ENCODE peak calls at places on chromosomes 11 and 22, in five cellular contexts. One of them, this sample, is unnamed.

GRCh38 chr11:61023086-61024035 is 51.9 kb downstream of the CD6 start:
- DNase-seq in GM23338: no peak
- DNase-seq in GM12878: no peak
- DNase-seq in HepG2: no peak
- DNase-seq in K562: no peak
- DNase-seq in this sample: no peak

GRCh38 chr11:119148855-119149370 is at the start of gene ABCG4:
- DNase-seq in GM12878: no peak
- DNase-seq in K562: peak; percentile 72
- DNase-seq in GM23338: peak; percentile 70
- DNase-seq in HepG2: no peak
- DNase-seq in this sample: no peak

GRCh38 chr11:64507832-64508375 is 83.1 kb upstream of the SLC22A12 start:
- DNase-seq in GM12878: no peak
- DNase-seq in GM23338: no peak
- DNase-seq in HepG2: no peak
- DNase-seq in K562: no peak
- DNase-seq in this sample: no peak

GRCh38 chr22:43128928-43129424 is 14.2 kb downstream of the MCAT start:
- DNase-seq in HepG2: no peak
- DNase-seq in GM12878: no peak
- DNase-seq in GM23338: peak; percentile 39
- DNase-seq in K562: peak; percentile 63
- DNase-seq in this sample: no peak

GRCh38 chr11:21545701-21546100 is 647.2 kb upstream of the ANO5 start:
- DNase-seq in HepG2: no peak
- DNase-seq in GM12878: no peak
- DNase-seq in GM23338: no peak
- DNase-seq in K562: no peak
- DNase-seq in this sample: no peak

GRCh38 chr22:23306438-23306921 is 126.2 kb downstream of the BCR start:
- DNase-seq in HepG2: no peak
- DNase-seq in GM12878: no peak
- DNase-seq in GM23338: no peak
- DNase-seq in K562: no peak
- DNase-seq in this sample: no peak

GRCh38 chr11:34145847-34146381 is 40.5 kb downstream of the NAT10 start:
- DNase-seq in HepG2: no peak
- DNase-seq in K562: no peak
- DNase-seq in GM23338: no peak
- DNase-seq in GM12878: peak; percentile 50
- DNase-seq in this sample: no peak

GRCh38 chr11:46381046-46381835 is at the start of gene MDK:
- DNase-seq in GM12878: no peak
- DNase-seq in HepG2: peak; percentile 49
- DNase-seq in GM23338: peak; percentile 85
- DNase-seq in K562: peak; percentile 91
- DNase-seq in this sample: no peak

GRCh38 chr22:41908409-41909289 is 6.2 kb downstream of the SHISA8 start:
- DNase-seq in K562: no peak
- DNase-seq in GM23338: peak; percentile 52
- DNase-seq in GM12878: no peak
- DNase-seq in HepG2: no peak
- DNase-seq in this sample: no peak

GRCh38 chr11:126452256-126452655 is 96.8 kb downstream of the ST3GAL4 start:
- DNase-seq in GM23338: no peak
- DNase-seq in GM12878: no peak
- DNase-seq in K562: no peak
- DNase-seq in HepG2: no peak
- DNase-seq in this sample: no peak

GRCh38 chr11:116342148-116342547 is 430.6 kb downstream of the BUD13 start:
- DNase-seq in HepG2: peak; percentile 52
- DNase-seq in K562: no peak
- DNase-seq in GM12878: no peak
- DNase-seq in GM23338: no peak
- DNase-seq in this sample: no peak

GRCh38 chr11:71451596-71452353 is 1.2 kb upstream of the NADSYN1 start:
- DNase-seq in HepG2: peak; percentile 14
- DNase-seq in GM12878: no peak
- DNase-seq in K562: no peak
- DNase-seq in GM23338: peak; percentile 84
- DNase-seq in this sample: no peak

GRCh38 chr11:93532285-93532789 is 10.9 kb downstream of the SMCO4 start:
- DNase-seq in GM12878: no peak
- DNase-seq in GM23338: no peak
- DNase-seq in HepG2: no peak
- DNase-seq in K562: no peak
- DNase-seq in this sample: no peak

DNA sequence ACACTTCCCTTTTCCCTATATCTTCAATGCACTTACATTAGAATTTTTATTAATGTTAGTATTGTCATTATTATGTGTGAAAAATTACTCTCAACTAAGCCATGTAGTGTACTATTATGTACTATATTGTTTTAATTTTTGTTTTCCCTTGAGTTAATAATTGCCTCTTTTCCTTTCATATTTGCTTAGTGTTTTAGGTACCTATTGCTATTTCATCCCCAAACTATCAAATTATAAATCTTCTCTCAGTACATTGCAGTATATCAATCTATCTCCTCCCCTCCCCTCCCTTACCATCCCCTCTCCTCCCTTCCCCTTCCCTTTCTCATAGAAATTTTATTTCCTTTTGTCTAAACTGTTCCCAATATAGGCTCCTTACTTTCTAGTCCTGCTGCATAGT is 12.8 kb upstream of the TENM4 start:
- DNase-seq in GM23338: no peak
- DNase-seq in K562: no peak
- DNase-seq in HepG2: no peak
- DNase-seq in GM12878: no peak
- DNase-seq in this sample: no peak
- TF ChIP-seq JUNB in GM23338: no peak
- TF ChIP-seq JUNB in K562: no peak
- TF ChIP-seq JUNB in HepG2: no peak
- TF ChIP-seq JUNB in GM12878: no peak
- TF ChIP-seq JUNB in this sample: no peak

GRCh38 chr11:19868281-19868821 is 155.7 kb downstream of the NAV2 start:
- DNase-seq in HepG2: no peak
- DNase-seq in GM12878: no peak
- DNase-seq in K562: no peak
- DNase-seq in GM23338: peak; percentile 49
- DNase-seq in this sample: no peak
- TF ChIP-seq REST in HepG2: no peak
- TF ChIP-seq REST in GM12878: no peak
- TF ChIP-seq REST in K562: no peak
- TF ChIP-seq REST in GM23338: no peak
- TF ChIP-seq REST in this sample: no peak

GRCh38 chr22:17222503-17222902 is 3.3 kb upstream of the ADA2 start:
- DNase-seq in HepG2: no peak
- DNase-seq in K562: no peak
- DNase-seq in GM23338: no peak
- DNase-seq in GM12878: no peak
- DNase-seq in this sample: no peak
- TF ChIP-seq CTCF in HepG2: no peak
- TF ChIP-seq CTCF in K562: no peak
- TF ChIP-seq CTCF in GM23338: no peak
- TF ChIP-seq CTCF in GM12878: no peak
- TF ChIP-seq CTCF in this sample: no peak

DNA sequence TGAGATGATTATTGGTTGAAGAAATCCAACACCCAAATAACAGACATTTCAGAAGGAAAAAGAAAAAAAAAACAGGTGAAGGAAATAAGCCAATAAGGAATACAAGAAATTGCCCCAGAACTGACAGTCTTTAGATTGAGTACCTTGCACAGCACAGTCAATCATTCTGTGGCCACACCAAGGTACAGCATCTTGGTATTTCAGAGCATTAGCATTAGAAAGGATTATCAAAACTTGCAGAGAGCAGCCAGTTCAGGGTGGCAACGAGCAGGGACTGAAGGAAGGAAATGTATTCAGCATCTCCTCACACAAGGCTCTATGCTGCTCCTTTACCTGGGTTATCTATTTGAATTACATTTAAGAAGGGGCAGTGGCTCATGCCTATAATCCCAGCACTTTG is 2.1 kb downstream of the ADA2 start:
- DNase-seq in K562: no peak
- DNase-seq in HepG2: no peak
- DNase-seq in GM12878: no peak
- DNase-seq in GM23338: peak; percentile 86
- DNase-seq in this sample: no peak
- TF ChIP-seq JUNB in K562: no peak
- TF ChIP-seq JUNB in HepG2: no peak
- TF ChIP-seq JUNB in GM12878: no peak
- TF ChIP-seq JUNB in GM23338: no peak
- TF ChIP-seq JUNB in this sample: no peak

GRCh38 chr11:107988397-107989158 is 20.1 kb upstream of the CUL5 start:
- DNase-seq in K562: no peak
- DNase-seq in GM12878: peak; percentile 25
- DNase-seq in GM23338: no peak
- DNase-seq in HepG2: no peak
- DNase-seq in this sample: no peak
- TF ChIP-seq REST in K562: no peak
- TF ChIP-seq REST in GM12878: no peak
- TF ChIP-seq REST in GM23338: no peak
- TF ChIP-seq REST in HepG2: no peak
- TF ChIP-seq REST in this sample: no peak

DNA sequence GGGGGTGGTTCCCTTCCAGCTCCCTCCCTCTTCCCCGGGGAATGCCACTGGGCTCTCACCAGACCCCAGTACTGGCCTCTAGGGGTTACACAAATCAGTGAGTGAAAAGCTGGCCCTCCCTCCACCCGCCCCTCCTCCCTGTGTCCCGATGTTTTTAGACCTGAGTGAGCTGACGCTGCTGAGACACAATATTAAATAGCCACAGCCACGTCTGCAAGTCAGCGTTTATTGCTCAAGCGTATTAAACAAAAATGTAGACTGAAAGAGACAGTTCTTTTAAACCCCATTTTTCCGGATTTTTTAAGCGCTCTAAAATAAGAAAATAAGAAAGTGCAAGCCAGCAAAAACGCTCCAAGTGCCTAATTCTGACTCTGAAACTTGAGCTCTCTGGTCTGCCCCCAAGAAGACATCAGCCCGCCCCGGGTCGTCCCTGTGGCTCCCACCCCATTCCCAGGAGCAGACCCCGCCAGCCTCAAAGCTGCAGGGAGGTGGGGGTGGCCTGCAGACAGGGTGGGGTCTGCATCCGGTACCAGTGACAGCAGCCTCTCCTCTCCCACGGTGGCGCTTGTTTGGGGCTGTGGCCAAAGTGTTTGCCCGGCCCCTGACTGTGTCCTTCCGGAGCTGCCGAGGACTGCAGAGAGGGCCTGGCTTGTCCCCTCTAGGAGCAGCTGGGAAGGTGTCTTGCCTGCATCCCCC is 1.2 kb upstream of the TTLL8 start:
- DNase-seq in GM12878: no peak
- DNase-seq in HepG2: peak; percentile 24
- DNase-seq in GM23338: peak; percentile 82
- DNase-seq in K562: peak; percentile 63
- DNase-seq in this sample: peak; percentile 29
- TF ChIP-seq CTCF in GM12878: no peak
- TF ChIP-seq CTCF in HepG2: no peak
- TF ChIP-seq CTCF in GM23338: peak; percentile 23
- TF ChIP-seq CTCF in K562: no peak
- TF ChIP-seq CTCF in this sample: no peak